ENCODE peak calls at places on chromosomes 3 and 15, in eight cellular contexts. S is fibroblast of the aortic adventitia, C is adrenal gland, U is cardiac muscle cell, B is esophagus squamous epithelium, F is astrocyte of the spinal cord, T is A673, Y is tibial artery. V is an unnamed sample.

GRCh38 chr15:60408438-60409105 is 10.8 kb upstream of the ANXA2 start:
- DNase-seq in T (peak), Y (no peak), S (peak), B (no peak), U (peak), F (peak), C (no peak), V (no peak)

GRCh38 chr15:86558678-86559077 is 479.0 kb downstream of the AGBL1 start:
- DNase-seq in U (no peak), T (no peak), S (no peak), F (no peak), Y (no peak), C (no peak), B (no peak), V (no peak)

GRCh38 chr3:42632146-42632545 is 21.4 kb upstream of the ZBTB47 start:
- DNase-seq in C (no peak), U (no peak), T (no peak), F (peak), Y (no peak), S (no peak), B (no peak), V (no peak)

GRCh38 chr3:149815728-149816127 is 2.7 kb downstream of the RNF13 start:
- DNase-seq in U (no peak), B (no peak), F (no peak), T (no peak), S (no peak), C (no peak), Y (no peak), V (no peak)

GRCh38 chr3:23396746-23397145 is 193.6 kb downstream of the UBE2E2 start:
- DNase-seq in F (no peak), C (no peak), S (peak), U (peak), Y (no peak), T (no peak), B (no peak), V (no peak)

GRCh38 chr3:79808515-79808914 is 40.7 kb upstream of the ROBO1 start:
- DNase-seq in Y (no peak), S (no peak), B (no peak), C (no peak), U (no peak), F (no peak), T (no peak), V (no peak)

GRCh38 chr3:79306939-79307590 is 460.7 kb downstream of the ROBO1 start:
- DNase-seq in F (peak), S (no peak), Y (no peak), U (no peak), B (no peak), T (no peak), C (no peak), V (no peak)

GRCh38 chr15:67766963-67767362 is 58.3 kb upstream of the SKOR1 start:
- DNase-seq in B (no peak), Y (no peak), T (no peak), S (no peak), C (no peak), F (no peak), U (no peak), V (no peak)

GRCh38 chr3:98956008-98956407 is 54.5 kb upstream of the DCBLD2 start:
- DNase-seq in C (no peak), F (no peak), S (no peak), Y (no peak), U (no peak), T (no peak), B (no peak), V (no peak)

GRCh38 chr15:64426845-64427465 is 33.4 kb upstream of the ZNF609 start:
- DNase-seq in B (no peak), U (peak), F (peak), T (peak), Y (no peak), S (peak), C (peak), V (no peak)

GRCh38 chr15:26525096-26525495 is 247.8 kb downstream of the GABRB3 start:
- DNase-seq in C (no peak), F (no peak), B (no peak), U (no peak), S (no peak), Y (no peak), T (no peak), V (no peak)

GRCh38 chr15:98599911-98600685 is 48.2 kb upstream of the IGF1R start:
- DNase-seq in Y (peak), S (peak), T (no peak), B (peak), C (peak), F (peak), U (peak), V (no peak)

GRCh38 chr3:194686816-194687637 is 1.3 kb downstream of the FAM43A start:
- DNase-seq in Y (peak), U (peak), F (peak), S (peak), C (peak), T (peak), B (no peak), V (peak)

GRCh38 chr3:57825116-57825515 is 69.0 kb downstream of the SLMAP start:
- DNase-seq in B (no peak), U (no peak), T (no peak), Y (no peak), C (no peak), F (no peak), S (no peak), V (no peak)

GRCh38 chr3:57826952-57827723 is 71.0 kb downstream of the SLMAP start:
- DNase-seq in Y (no peak), C (no peak), F (no peak), S (no peak), B (no peak), U (no peak), T (no peak), V (no peak)

GRCh38 chr3:57827757-57828156 is 71.6 kb downstream of the SLMAP start:
- DNase-seq in C (no peak), S (no peak), U (no peak), B (no peak), F (no peak), T (no peak), Y (no peak), V (no peak)

GRCh38 chr3:57822686-57823085 is 66.6 kb downstream of the SLMAP start:
- DNase-seq in Y (no peak), T (no peak), F (no peak), C (no peak), U (peak), S (peak), B (no peak), V (no peak)

GRCh38 chr3:57826286-57826951 is 70.3 kb downstream of the SLMAP start:
- DNase-seq in Y (no peak), U (peak), F (no peak), T (no peak), B (no peak), C (no peak), S (peak), V (no peak)
- TF ChIP-seq CTCF in Y (no peak), U (peak), F (no peak), T (peak), B (no peak), C (peak), S (peak), V (no peak)

DNA sequence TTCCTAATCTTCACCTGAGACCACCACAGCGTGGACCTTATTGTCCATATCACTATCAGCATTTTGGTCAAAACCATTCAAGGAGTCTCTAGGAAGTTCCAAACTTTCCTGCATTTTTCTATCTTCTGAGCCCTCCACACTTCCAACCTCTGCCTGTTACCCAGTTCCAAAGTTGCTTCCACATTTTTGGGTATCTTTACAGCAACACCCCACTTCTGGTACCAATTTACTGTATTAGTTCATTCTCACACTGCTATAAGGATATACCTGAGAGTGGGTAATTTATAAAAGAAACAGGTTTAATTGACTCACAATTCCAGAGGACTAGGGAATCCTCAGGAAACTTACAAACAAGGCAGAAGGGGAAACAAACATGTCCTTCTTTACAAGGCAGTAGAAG is 103.3 kb upstream of the CBLB start:
- DNase-seq in B (no peak), Y (no peak), C (no peak), F (no peak), U (no peak), S (no peak), T (no peak), V (no peak)
- TF ChIP-seq CTCF in B (no peak), Y (no peak), C (no peak), F (no peak), U (no peak), S (no peak), T (no peak), V (no peak)

GRCh38 chr15:76058714-76059319 is 968 bp upstream of the TMEM266 start:
- DNase-seq in U (peak), F (peak), C (peak), S (peak), Y (no peak), T (peak), B (no peak), V (no peak)
- TF ChIP-seq CTCF in U (peak), F (peak), C (peak), S (no peak), Y (no peak), T (peak), B (no peak), V (no peak)

DNA sequence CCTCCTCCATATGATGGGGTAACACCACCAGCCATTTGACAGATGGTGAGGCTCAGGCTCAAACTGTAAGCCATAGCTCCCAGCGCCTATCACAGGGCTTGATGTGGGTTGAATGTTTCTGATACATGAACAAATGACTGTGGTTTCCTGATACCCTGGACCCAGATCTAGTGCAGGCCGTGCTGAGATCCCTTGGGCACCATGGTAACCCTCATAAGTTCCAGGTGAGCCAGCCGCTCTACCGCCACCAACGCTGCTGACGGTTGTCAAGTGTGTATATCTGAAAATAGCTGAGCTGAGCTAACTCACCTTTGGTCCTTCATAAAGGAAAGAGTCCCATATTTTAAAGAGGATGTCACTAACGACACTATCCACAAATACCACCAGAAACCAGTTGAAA is 74.5 kb downstream of the TBC1D2B start:
- DNase-seq in F (no peak), S (no peak), B (no peak), U (no peak), C (no peak), T (no peak), Y (no peak), V (no peak)
- TF ChIP-seq CTCF in F (no peak), S (no peak), B (no peak), U (no peak), C (no peak), T (no peak), Y (no peak), V (no peak)

GRCh38 chr3:169345662-169346331 is 317.7 kb downstream of the MECOM start:
- DNase-seq in U (peak), S (peak), C (no peak), B (no peak), Y (no peak), T (no peak), F (no peak), V (no peak)
- TF ChIP-seq CTCF in U (no peak), S (no peak), C (no peak), B (no peak), Y (no peak), T (peak), F (no peak), V (no peak)

GRCh38 chr15:69819371-69819770 is 278.3 kb downstream of the TLE3 start:
- DNase-seq in U (no peak), C (no peak), F (no peak), B (no peak), Y (no peak), S (no peak), T (no peak), V (no peak)
- TF ChIP-seq CTCF in U (no peak), C (no peak), F (no peak), B (no peak), Y (no peak), S (no peak), T (no peak), V (no peak)

GRCh38 chr15:44616974-44617373 is 46.5 kb downstream of the SPG11 start:
- DNase-seq in U (no peak), T (no peak), C (no peak), B (no peak), F (no peak), S (no peak), Y (no peak), V (no peak)
- TF ChIP-seq CTCF in U (no peak), T (no peak), C (no peak), B (no peak), F (no peak), S (no peak), Y (no peak), V (no peak)

GRCh38 chr3:192444791-192445106 is 282.6 kb downstream of the FGF12 start:
- DNase-seq in S (no peak), Y (no peak), T (no peak), C (no peak), B (no peak), U (no peak), F (no peak), V (no peak)
- TF ChIP-seq CTCF in S (no peak), Y (no peak), T (peak), C (no peak), B (no peak), U (no peak), F (no peak), V (no peak)

V was measured in natural killer cell.